ENCODE peak calls at places on chromosomes 3 and 15, in eight cellular contexts. X is heart left ventricle, T is testis, L is spleen, A is GM12891, N is uterus, F is lower leg skin, H is transverse colon. P is an unnamed sample.

GRCh38 chr3:193970773-193971206 is 165.2 kb upstream of the HES1 start:
- DNase-seq in A (no peak), F (no peak), X (no peak), N (no peak), L (no peak), H (no peak), T (no peak), P (no peak)

GRCh38 chr3:10268116-10268515 is 19.9 kb downstream of the TATDN2 start:
- DNase-seq in H (no peak), F (no peak), X (no peak), T (no peak), A (no peak), N (no peak), L (no peak), P (no peak)

GRCh38 chr3:66957357-66957756 is 40.8 kb upstream of the KBTBD8 start:
- DNase-seq in X (no peak), T (no peak), A (no peak), F (no peak), N (no peak), L (no peak), H (peak), P (no peak)

GRCh38 chr15:88913850-88914169 is 631 bp upstream of the MFGE8 start:
- DNase-seq in N (no peak), F (no peak), T (no peak), H (no peak), L (no peak), A (no peak), X (no peak), P (no peak)

GRCh38 chr3:114227076-114227475 is 10.3 kb downstream of the ZNF80 start:
- DNase-seq in L (no peak), N (no peak), X (no peak), F (no peak), A (no peak), H (no peak), T (no peak), P (no peak)

GRCh38 chr3:149706905-149707304 is 45.4 kb downstream of the COMMD2 start:
- DNase-seq in X (no peak), N (no peak), L (no peak), H (no peak), T (no peak), A (no peak), F (no peak), P (no peak)

GRCh38 chr3:25176999-25177398 is 251.1 kb upstream of the RARB start:
- DNase-seq in F (no peak), H (no peak), X (no peak), N (no peak), L (no peak), T (no peak), A (no peak), P (no peak)

GRCh38 chr15:63834500-63835210 is 907 bp upstream of the HERC1 start:
- DNase-seq in L (no peak), A (no peak), N (no peak), X (no peak), T (no peak), H (no peak), F (no peak), P (no peak)

GRCh38 chr15:49308686-49309085 is 114.4 kb upstream of the FGF7 start:
- DNase-seq in A (no peak), T (no peak), X (no peak), N (no peak), L (no peak), F (no peak), H (no peak), P (no peak)

GRCh38 chr15:60582370-60583036 is 103.6 kb upstream of the ICE2 start:
- DNase-seq in L (no peak), A (no peak), X (no peak), T (no peak), F (no peak), N (no peak), H (no peak), P (no peak)

GRCh38 chr15:89785064-89785770 is 9.1 kb downstream of the MESP2 start:
- DNase-seq in F (no peak), X (no peak), A (no peak), H (peak), T (no peak), L (peak), N (no peak), P (no peak)

GRCh38 chr3:177199206-177199765 is 2.0 kb upstream of the TBL1XR1 start:
- DNase-seq in N (no peak), L (no peak), H (no peak), X (no peak), A (no peak), F (no peak), T (no peak), P (no peak)

GRCh38 chr15:56794150-56794922 is 61.0 kb upstream of the ZNF280D start:
- DNase-seq in A (no peak), F (no peak), T (no peak), H (no peak), L (no peak), X (no peak), N (no peak), P (no peak)

GRCh38 chr15:75192307-75192706 is 9.4 kb upstream of the C15orf39 start:
- DNase-seq in A (no peak), L (no peak), F (no peak), N (no peak), T (no peak), H (no peak), X (no peak), P (no peak)

DNA sequence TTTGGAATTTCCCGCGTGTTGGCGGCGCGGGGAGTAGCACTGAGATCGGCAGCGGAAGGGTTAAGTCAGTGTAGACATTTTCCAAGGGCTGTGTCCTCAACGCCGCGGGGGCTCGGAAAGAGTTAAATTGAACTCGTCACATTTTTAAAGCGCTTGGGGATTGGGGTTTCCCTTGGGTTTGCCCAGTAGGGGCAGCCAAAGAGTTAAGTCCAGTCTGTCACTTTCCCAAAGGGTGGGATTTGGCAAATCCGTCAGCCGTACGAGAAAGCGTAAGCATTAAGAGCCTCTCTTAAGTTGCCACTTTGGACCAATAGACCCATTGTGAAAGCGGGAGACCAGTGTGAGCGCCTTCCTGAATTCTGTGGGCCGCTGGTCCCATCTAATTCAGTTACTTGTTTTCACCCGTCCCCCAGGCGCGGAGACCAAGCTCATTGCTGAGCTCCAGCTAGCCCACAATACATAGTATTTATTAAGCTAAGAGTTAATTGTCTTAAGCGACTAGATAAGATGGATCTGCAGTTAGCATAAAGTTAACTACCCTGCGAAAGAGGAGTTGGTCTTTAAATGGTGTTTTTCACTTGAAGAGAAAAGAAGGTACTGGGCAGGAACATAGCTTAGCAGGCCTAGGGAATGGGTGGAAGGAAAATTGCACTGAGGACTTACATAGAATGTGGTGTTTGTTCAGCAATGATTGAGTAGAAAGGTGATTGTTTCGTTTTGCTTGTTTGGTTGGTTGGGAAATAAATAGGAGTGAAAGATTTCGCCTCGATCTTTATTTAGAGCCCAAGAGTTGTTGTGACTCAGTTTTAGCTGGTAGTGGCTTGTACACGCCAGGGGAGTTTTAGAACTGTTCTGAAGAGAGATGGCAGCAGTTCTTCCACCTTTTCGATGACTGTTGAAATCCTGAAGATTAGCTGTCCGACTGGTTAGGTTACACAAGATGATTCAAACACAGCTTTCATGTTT is 932 bp downstream of the ARL8B start:
- DNase-seq in T (peak), A (no peak), L (no peak), N (peak), H (peak), F (peak), X (peak), P (peak)
- TF ChIP-seq POLR2A in T (no peak), A (no peak), L (no peak), N (no peak), H (no peak), F (no peak), X (no peak), P (no peak)

GRCh38 chr3:101861212-101861977 is 12.1 kb downstream of the NFKBIZ start:
- DNase-seq in X (no peak), F (no peak), T (no peak), L (no peak), N (no peak), A (no peak), H (no peak), P (no peak)

GRCh38 chr3:101857279-101857678 is 8.0 kb downstream of the NFKBIZ start:
- DNase-seq in A (no peak), F (no peak), T (no peak), L (no peak), N (no peak), H (no peak), X (no peak), P (no peak)

GRCh38 chr3:101861978-101862421 is 12.7 kb downstream of the NFKBIZ start:
- DNase-seq in F (no peak), L (no peak), T (no peak), N (no peak), A (no peak), X (no peak), H (no peak), P (no peak)

GRCh38 chr3:101859882-101860281 is 10.6 kb downstream of the NFKBIZ start:
- DNase-seq in A (no peak), H (no peak), L (no peak), T (no peak), X (no peak), F (no peak), N (no peak), P (no peak)

GRCh38 chr3:101858464-101858863 is 9.2 kb downstream of the NFKBIZ start:
- DNase-seq in A (no peak), N (no peak), X (no peak), H (no peak), F (no peak), T (no peak), L (no peak), P (no peak)
- TF ChIP-seq POLR2A in A (peak), N (no peak), X (no peak), H (no peak), F (no peak), T (no peak), L (no peak), P (no peak)

GRCh38 chr3:48664313-48664644 is 1.6 kb upstream of the CELSR3 start:
- DNase-seq in X (no peak), H (no peak), A (no peak), T (no peak), L (no peak), N (no peak), F (no peak), P (no peak)

GRCh38 chr3:48662753-48663488 is at the start of gene CELSR3:
- DNase-seq in X (no peak), A (no peak), N (peak), L (no peak), F (peak), H (peak), T (peak), P (no peak)

GRCh38 chr3:48664929-48665328 is 2.2 kb upstream of the CELSR3 start:
- DNase-seq in L (no peak), H (no peak), X (no peak), F (no peak), A (no peak), T (no peak), N (no peak), P (no peak)

GRCh38 chr3:48662140-48662752 is 440 bp downstream of the CELSR3 start:
- DNase-seq in L (no peak), A (no peak), N (no peak), X (no peak), T (no peak), F (no peak), H (no peak), P (no peak)

DNA sequence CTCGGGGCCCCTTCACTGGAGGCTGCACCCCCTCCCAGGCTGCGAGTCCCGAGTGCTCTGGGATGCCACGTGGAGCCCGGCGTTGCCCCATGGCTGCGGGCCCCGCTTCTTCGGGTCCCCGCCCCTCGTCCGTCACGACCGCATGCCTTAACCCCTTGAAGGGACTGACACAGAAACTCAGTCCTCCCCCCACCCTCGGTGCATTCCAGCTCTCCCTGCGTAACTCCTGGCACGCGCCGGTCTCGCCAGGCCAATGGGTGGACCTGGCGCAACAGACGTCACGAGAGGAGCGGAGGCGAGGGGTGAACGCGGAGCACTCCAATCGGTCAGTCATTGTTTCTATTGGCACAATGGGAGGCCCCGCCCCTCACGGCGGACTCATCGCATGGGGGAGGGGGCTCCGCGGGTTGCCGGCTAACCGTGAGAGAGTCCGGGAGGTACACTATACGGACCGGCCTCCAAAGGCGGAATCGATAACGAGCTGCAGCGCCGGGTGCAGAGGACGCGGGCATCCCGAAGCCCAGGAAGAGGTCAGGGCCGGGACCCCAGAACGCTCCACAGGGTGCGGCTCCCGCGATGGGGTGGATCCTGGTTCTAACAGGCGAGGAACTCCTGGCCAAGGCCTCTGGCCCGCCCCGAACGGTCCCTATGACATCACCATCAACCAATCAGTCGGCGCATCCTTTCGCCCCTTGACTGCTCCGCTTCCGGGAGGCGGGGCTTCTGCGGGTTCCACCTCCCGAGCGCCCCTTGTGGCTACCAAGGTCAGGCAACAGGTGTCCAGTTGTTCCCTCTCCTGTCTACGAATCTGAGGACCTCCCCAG is 1.0 kb upstream of the CELSR3 start:
- DNase-seq in T (peak), A (peak), F (peak), H (peak), N (peak), X (peak), L (peak), P (peak)
- TF ChIP-seq POLR2A in T (no peak), A (no peak), F (no peak), H (peak), N (peak), X (peak), L (no peak), P (no peak)

GRCh38 chr15:77944002-77944867 is 133.3 kb downstream of the TBC1D2B start:
- DNase-seq in L (peak), N (peak), T (peak), A (peak), F (peak), H (peak), X (peak), P (peak)
- TF ChIP-seq POLR2A in L (no peak), N (no peak), T (no peak), A (peak), F (no peak), H (no peak), X (no peak), P (no peak)

GRCh38 chr3:123655400-123655799 is 70.5 kb upstream of the HACD2 start:
- DNase-seq in T (no peak), A (no peak), H (no peak), X (no peak), L (no peak), F (no peak), N (no peak), P (peak)
- TF ChIP-seq POLR2A in T (no peak), A (no peak), H (no peak), X (no peak), L (no peak), F (no peak), N (no peak), P (no peak)

GRCh38 chr3:196969660-196970546 is 1.3 kb upstream of the PIGZ start:
- DNase-seq in T (peak), A (peak), F (no peak), N (peak), H (peak), X (peak), L (peak), P (no peak)
- TF ChIP-seq POLR2A in T (no peak), A (no peak), F (no peak), N (peak), H (no peak), X (peak), L (no peak), P (no peak)

GRCh38 chr3:50173685-50174516 is 17.5 kb upstream of the GNAT1 start:
- DNase-seq in A (no peak), X (no peak), L (no peak), F (no peak), N (no peak), H (no peak), T (no peak), P (no peak)
- TF ChIP-seq POLR2A in A (no peak), X (no peak), L (no peak), F (no peak), N (no peak), H (no peak), T (no peak), P (no peak)

DNA sequence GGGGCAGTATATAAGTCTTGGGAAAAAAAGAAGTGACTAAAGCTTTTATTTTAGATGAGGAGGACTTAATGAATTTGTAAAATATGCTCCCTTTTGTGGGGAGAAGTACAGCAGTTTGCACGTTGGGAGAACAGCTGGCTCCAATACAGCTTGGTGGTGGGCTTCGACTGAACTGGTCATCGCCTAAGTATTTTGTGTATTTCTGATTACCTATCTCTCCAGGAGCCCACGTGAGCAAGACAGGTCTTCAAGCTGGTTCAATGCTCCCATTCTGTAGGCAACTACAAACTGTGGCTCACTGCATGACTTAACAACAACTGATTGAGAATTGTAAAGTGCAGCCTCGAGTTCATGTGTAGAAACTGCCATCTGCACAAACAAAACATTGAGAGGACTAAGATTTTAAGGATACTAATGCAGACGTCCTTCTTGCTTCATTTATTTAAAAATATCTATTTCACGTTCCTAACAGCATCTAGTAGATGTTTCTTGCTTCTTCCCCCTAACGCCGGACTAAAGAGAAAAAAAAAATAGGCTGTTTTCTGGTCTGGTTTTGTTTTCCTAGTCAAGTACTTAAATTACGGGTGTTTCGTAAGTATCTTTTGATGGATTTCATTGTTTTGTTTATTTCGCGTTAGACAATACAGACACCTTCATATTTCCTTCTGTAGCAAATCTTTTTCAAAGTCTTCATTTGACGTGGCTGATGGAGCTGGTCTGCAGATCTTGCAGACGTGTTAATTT is 1.4 kb upstream of the GREM1 start:
- DNase-seq in X (no peak), A (no peak), L (no peak), H (no peak), F (no peak), T (no peak), N (no peak), P (no peak)
- TF ChIP-seq POLR2A in X (no peak), A (no peak), L (no peak), H (no peak), F (no peak), T (no peak), N (no peak), P (no peak)

GRCh38 chr3:51974963-51975856 is at the start of gene ABHD14A:
- DNase-seq in F (peak), N (peak), X (peak), A (peak), L (peak), T (peak), H (peak), P (peak)
- TF ChIP-seq POLR2A in F (no peak), N (peak), X (peak), A (no peak), L (no peak), T (peak), H (peak), P (no peak)